ENCODE peak calls at places on chromosomes 12 and 14, in five cellular contexts. One of them, this sample, is unnamed.

GRCh38 chr12:74646831-74647230 is 109.2 kb downstream of the ATXN7L3B start:
- DNase-seq in SK-N-SH: no peak
- DNase-seq in foreskin fibroblast: no peak
- DNase-seq in lung: no peak
- DNase-seq in brain microvascular endothelial cell: no peak
- DNase-seq in this sample: no peak

GRCh38 chr14:57725399-57726077 is 140.4 kb downstream of the SLC35F4 start:
- DNase-seq in SK-N-SH: no peak
- DNase-seq in foreskin fibroblast: peak
- DNase-seq in lung: no peak
- DNase-seq in brain microvascular endothelial cell: peak
- DNase-seq in this sample: peak

GRCh38 chr12:219891-220352 is 6.0 kb upstream of the SLC6A12 start:
- DNase-seq in SK-N-SH: peak
- DNase-seq in foreskin fibroblast: peak
- DNase-seq in lung: peak
- DNase-seq in brain microvascular endothelial cell: peak
- DNase-seq in this sample: peak

GRCh38 chr14:53147893-53148292 is 5.2 kb downstream of the DDHD1 start:
- DNase-seq in SK-N-SH: no peak
- DNase-seq in foreskin fibroblast: no peak
- DNase-seq in lung: no peak
- DNase-seq in brain microvascular endothelial cell: no peak
- DNase-seq in this sample: no peak

GRCh38 chr12:104272938-104273337 is 30.6 kb upstream of the EID3 start:
- DNase-seq in SK-N-SH: no peak
- DNase-seq in foreskin fibroblast: no peak
- DNase-seq in lung: no peak
- DNase-seq in brain microvascular endothelial cell: no peak
- DNase-seq in this sample: no peak

GRCh38 chr12:69000540-69001243 is 67.7 kb upstream of the CPM start:
- DNase-seq in SK-N-SH: no peak
- DNase-seq in foreskin fibroblast: peak
- DNase-seq in lung: no peak
- DNase-seq in brain microvascular endothelial cell: peak
- DNase-seq in this sample: peak

GRCh38 chr14:101215936-101216335 is 312.4 kb upstream of the RTL1 start:
- DNase-seq in SK-N-SH: no peak
- DNase-seq in foreskin fibroblast: no peak
- DNase-seq in lung: no peak
- DNase-seq in brain microvascular endothelial cell: no peak
- DNase-seq in this sample: no peak

GRCh38 chr12:40168868-40169267 is 55.9 kb upstream of the LRRK2 start:
- DNase-seq in SK-N-SH: no peak
- DNase-seq in foreskin fibroblast: no peak
- DNase-seq in lung: no peak
- DNase-seq in brain microvascular endothelial cell: no peak
- DNase-seq in this sample: no peak

GRCh38 chr14:85766295-85766694 is 236.4 kb downstream of the FLRT2 start:
- DNase-seq in SK-N-SH: no peak
- DNase-seq in foreskin fibroblast: no peak
- DNase-seq in lung: no peak
- DNase-seq in brain microvascular endothelial cell: no peak
- DNase-seq in this sample: no peak

GRCh38 chr12:71725011-71725410 is 29.7 kb upstream of the RAB21 start:
- DNase-seq in SK-N-SH: no peak
- DNase-seq in foreskin fibroblast: peak
- DNase-seq in lung: no peak
- DNase-seq in brain microvascular endothelial cell: no peak
- DNase-seq in this sample: peak

GRCh38 chr12:95265765-95266164 is 48.2 kb downstream of the VEZT start:
- DNase-seq in SK-N-SH: no peak
- DNase-seq in foreskin fibroblast: no peak
- DNase-seq in lung: no peak
- DNase-seq in brain microvascular endothelial cell: no peak
- DNase-seq in this sample: no peak

GRCh38 chr14:94174622-94175402 is 690 bp downstream of the PPP4R4 start:
- DNase-seq in SK-N-SH: peak
- DNase-seq in foreskin fibroblast: peak
- DNase-seq in lung: no peak
- DNase-seq in brain microvascular endothelial cell: no peak
- DNase-seq in this sample: no peak

GRCh38 chr12:29116414-29116813 is 32.7 kb upstream of the FAR2 start:
- DNase-seq in SK-N-SH: no peak
- DNase-seq in foreskin fibroblast: no peak
- DNase-seq in lung: no peak
- DNase-seq in brain microvascular endothelial cell: no peak
- DNase-seq in this sample: no peak

GRCh38 chr12:56190695-56191155 is 1.4 kb upstream of the SMARCC2 start:
- DNase-seq in SK-N-SH: no peak
- DNase-seq in foreskin fibroblast: no peak
- DNase-seq in lung: no peak
- DNase-seq in brain microvascular endothelial cell: no peak
- DNase-seq in this sample: peak

GRCh38 chr14:31898835-31899528 is 178.1 kb upstream of the ARHGAP5 start:
- DNase-seq in SK-N-SH: no peak
- DNase-seq in foreskin fibroblast: no peak
- DNase-seq in lung: no peak
- DNase-seq in brain microvascular endothelial cell: no peak
- DNase-seq in this sample: no peak

GRCh38 chr12:122085571-122085970 is 7.0 kb downstream of the MLXIP start:
- DNase-seq in SK-N-SH: no peak
- DNase-seq in foreskin fibroblast: no peak
- DNase-seq in lung: no peak
- DNase-seq in brain microvascular endothelial cell: no peak
- DNase-seq in this sample: no peak

GRCh38 chr14:44963775-44964380 is 1.9 kb downstream of the TOGARAM1 start:
- DNase-seq in SK-N-SH: peak
- DNase-seq in foreskin fibroblast: peak
- DNase-seq in lung: no peak
- DNase-seq in brain microvascular endothelial cell: no peak
- DNase-seq in this sample: peak

GRCh38 chr12:95548056-95548538 is 3.2 kb downstream of the USP44 start:
- DNase-seq in SK-N-SH: peak
- DNase-seq in foreskin fibroblast: peak
- DNase-seq in lung: peak
- DNase-seq in brain microvascular endothelial cell: no peak
- DNase-seq in this sample: no peak

GRCh38 chr14:52014601-52015267 is 25.4 kb downstream of the RTRAF start:
- DNase-seq in SK-N-SH: peak
- DNase-seq in foreskin fibroblast: no peak
- DNase-seq in lung: no peak
- DNase-seq in brain microvascular endothelial cell: no peak
- DNase-seq in this sample: no peak

GRCh38 chr14:105330491-105330895 is 15.9 kb downstream of the PACS2 start:
- DNase-seq in SK-N-SH: no peak
- DNase-seq in foreskin fibroblast: peak
- DNase-seq in lung: no peak
- DNase-seq in brain microvascular endothelial cell: peak
- DNase-seq in this sample: peak

GRCh38 chr12:915090-915489 is 34.4 kb downstream of the RAD52 start:
- DNase-seq in SK-N-SH: no peak
- DNase-seq in foreskin fibroblast: no peak
- DNase-seq in lung: no peak
- DNase-seq in brain microvascular endothelial cell: no peak
- DNase-seq in this sample: no peak

GRCh38 chr12:58728397-58728796 is 191.9 kb downstream of the LRIG3 start:
- DNase-seq in SK-N-SH: no peak
- DNase-seq in foreskin fibroblast: peak
- DNase-seq in lung: no peak
- DNase-seq in brain microvascular endothelial cell: peak
- DNase-seq in this sample: no peak

GRCh38 chr12:125079943-125080645 is 14.9 kb downstream of the AACS start:
- DNase-seq in SK-N-SH: no peak
- DNase-seq in foreskin fibroblast: peak
- DNase-seq in lung: no peak
- DNase-seq in brain microvascular endothelial cell: no peak
- DNase-seq in this sample: peak

GRCh38 chr14:70624972-70625371 is 16.7 kb upstream of the TTC9 start:
- DNase-seq in SK-N-SH: no peak
- DNase-seq in foreskin fibroblast: no peak
- DNase-seq in lung: no peak
- DNase-seq in brain microvascular endothelial cell: no peak
- DNase-seq in this sample: no peak

GRCh38 chr14:70619708-70620107 is 19.3 kb upstream of the MED6 start:
- DNase-seq in SK-N-SH: no peak
- DNase-seq in foreskin fibroblast: no peak
- DNase-seq in lung: no peak
- DNase-seq in brain microvascular endothelial cell: no peak
- DNase-seq in this sample: no peak

GRCh38 chr14:70616646-70617045 is 16.2 kb upstream of the MED6 start:
- DNase-seq in SK-N-SH: no peak
- DNase-seq in foreskin fibroblast: no peak
- DNase-seq in lung: no peak
- DNase-seq in brain microvascular endothelial cell: no peak
- DNase-seq in this sample: no peak

DNA sequence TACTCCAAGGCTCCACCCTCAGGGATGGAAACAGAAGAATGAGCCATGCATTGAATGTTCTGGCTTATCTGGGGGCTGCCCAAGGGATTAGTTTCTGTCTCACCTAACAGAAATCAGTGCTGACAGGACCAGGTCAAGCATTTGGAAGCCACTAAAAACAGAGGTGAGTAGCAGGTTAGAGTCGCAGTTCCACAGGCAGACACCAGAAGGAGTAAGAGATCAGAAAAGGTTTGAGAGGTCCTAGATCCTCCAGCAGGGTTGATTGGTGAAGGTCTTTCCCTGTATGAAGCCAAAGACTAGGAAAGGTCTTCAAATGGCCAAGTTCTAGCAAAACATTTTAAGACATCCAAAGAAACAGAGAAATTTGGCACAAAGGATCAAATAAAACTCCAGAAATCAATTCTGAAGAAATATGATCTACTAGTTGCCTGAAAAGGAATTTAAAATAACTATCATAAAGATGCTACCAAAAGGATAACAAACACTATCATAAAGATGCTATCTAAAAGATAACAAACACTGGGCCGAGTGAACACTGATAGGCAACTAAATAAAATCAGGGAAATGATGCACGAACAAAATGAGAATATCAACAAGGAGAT is 19.5 kb upstream of the TTC9 start:
- DNase-seq in SK-N-SH: peak
- DNase-seq in foreskin fibroblast: peak
- DNase-seq in lung: no peak
- DNase-seq in brain microvascular endothelial cell: peak
- DNase-seq in this sample: peak
- TF ChIP-seq CTCF in SK-N-SH: peak
- TF ChIP-seq CTCF in foreskin fibroblast: peak
- TF ChIP-seq CTCF in lung: peak
- TF ChIP-seq CTCF in brain microvascular endothelial cell: peak
- TF ChIP-seq CTCF in this sample: peak

GRCh38 chr12:50326636-50327284 is 43.4 kb upstream of the LIMA1 start:
- DNase-seq in SK-N-SH: no peak
- DNase-seq in foreskin fibroblast: peak
- DNase-seq in lung: peak
- DNase-seq in brain microvascular endothelial cell: peak
- DNase-seq in this sample: peak
- TF ChIP-seq CTCF in SK-N-SH: no peak
- TF ChIP-seq CTCF in foreskin fibroblast: no peak
- TF ChIP-seq CTCF in lung: no peak
- TF ChIP-seq CTCF in brain microvascular endothelial cell: no peak
- TF ChIP-seq CTCF in this sample: no peak

GRCh38 chr12:76316468-76316867 is 31.7 kb downstream of the BBS10 start:
- DNase-seq in SK-N-SH: no peak
- DNase-seq in foreskin fibroblast: no peak
- DNase-seq in lung: no peak
- DNase-seq in brain microvascular endothelial cell: no peak
- DNase-seq in this sample: no peak

GRCh38 chr12:76313289-76313688 is 34.9 kb downstream of the BBS10 start:
- DNase-seq in SK-N-SH: no peak
- DNase-seq in foreskin fibroblast: no peak
- DNase-seq in lung: no peak
- DNase-seq in brain microvascular endothelial cell: no peak
- DNase-seq in this sample: no peak

GRCh38 chr12:76317976-76318375 is 30.2 kb downstream of the BBS10 start:
- DNase-seq in SK-N-SH: no peak
- DNase-seq in foreskin fibroblast: no peak
- DNase-seq in lung: no peak
- DNase-seq in brain microvascular endothelial cell: no peak
- DNase-seq in this sample: no peak

GRCh38 chr12:76318773-76319594 is 29.2 kb downstream of the BBS10 start:
- DNase-seq in SK-N-SH: no peak
- DNase-seq in foreskin fibroblast: no peak
- DNase-seq in lung: no peak
- DNase-seq in brain microvascular endothelial cell: no peak
- DNase-seq in this sample: no peak
- TF ChIP-seq CTCF in SK-N-SH: no peak
- TF ChIP-seq CTCF in foreskin fibroblast: no peak
- TF ChIP-seq CTCF in lung: no peak
- TF ChIP-seq CTCF in brain microvascular endothelial cell: no peak
- TF ChIP-seq CTCF in this sample: no peak

DNA sequence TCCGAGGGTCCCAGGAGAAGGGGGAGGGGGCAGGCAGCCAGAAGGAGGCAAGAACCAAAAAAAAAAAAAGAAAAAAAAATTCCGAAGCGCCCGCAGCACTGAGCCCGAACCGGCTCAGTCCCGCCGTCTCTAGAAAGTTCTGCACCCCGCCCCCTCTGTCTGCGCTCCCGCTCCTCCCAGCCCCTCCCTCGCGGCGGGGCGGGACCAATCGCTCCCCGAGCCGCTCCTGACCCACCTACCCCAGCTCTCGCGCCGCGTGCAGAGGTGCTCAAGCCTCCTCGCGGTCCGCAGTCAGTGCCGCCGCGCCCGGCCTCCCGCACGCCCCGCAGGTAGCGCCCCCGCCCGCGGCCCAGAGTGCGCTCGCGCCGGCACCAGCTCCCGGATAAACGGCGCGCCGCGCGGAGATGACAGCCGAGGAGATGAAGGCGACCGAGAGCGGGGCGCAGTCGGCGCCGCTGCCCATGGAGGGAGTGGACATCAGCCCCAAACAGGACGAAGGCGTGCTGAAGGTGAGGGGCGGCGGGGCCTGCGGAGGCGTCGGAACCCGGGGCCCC is at the start of gene FKBP4:
- DNase-seq in SK-N-SH: peak
- DNase-seq in foreskin fibroblast: peak
- DNase-seq in lung: peak
- DNase-seq in brain microvascular endothelial cell: peak
- DNase-seq in this sample: peak
- TF ChIP-seq CTCF in SK-N-SH: no peak
- TF ChIP-seq CTCF in foreskin fibroblast: no peak
- TF ChIP-seq CTCF in lung: no peak
- TF ChIP-seq CTCF in brain microvascular endothelial cell: no peak
- TF ChIP-seq CTCF in this sample: no peak

DNA sequence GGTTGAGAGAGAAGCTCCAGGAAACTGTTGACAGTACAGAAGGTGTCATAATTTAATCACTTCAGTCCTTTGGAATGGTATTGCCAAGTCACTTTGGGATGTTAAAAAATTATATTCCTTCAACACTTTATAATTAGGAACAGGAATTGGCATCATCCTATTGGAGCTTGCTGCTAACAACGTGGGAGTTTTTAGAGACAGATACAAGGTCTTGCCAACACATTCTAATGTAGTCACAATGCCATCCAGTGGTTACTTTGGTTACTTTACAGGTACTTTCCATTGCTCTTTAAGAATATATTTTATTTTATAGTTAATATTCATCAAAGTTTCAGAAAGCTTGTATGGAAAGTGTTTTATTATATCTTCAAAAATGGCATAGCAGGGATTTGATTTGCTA is 310.1 kb downstream of the SYT1 start:
- DNase-seq in SK-N-SH: no peak
- DNase-seq in foreskin fibroblast: peak
- DNase-seq in lung: no peak
- DNase-seq in brain microvascular endothelial cell: peak
- DNase-seq in this sample: peak
- TF ChIP-seq CTCF in SK-N-SH: peak
- TF ChIP-seq CTCF in foreskin fibroblast: peak
- TF ChIP-seq CTCF in lung: no peak
- TF ChIP-seq CTCF in brain microvascular endothelial cell: peak
- TF ChIP-seq CTCF in this sample: peak

This sample was measured in AG10803.